ENCODE peak calls at places on chromosomes 16 and 17, in four cellular contexts. L is IMR-90, A is fibroblast of lung, Z is HAP-1. E is an unnamed sample.

GRCh38 chr16:81489547-81490267 is 45.1 kb downstream of the CMIP start:
- DNase-seq in L (no peak), A (no peak), Z (no peak), E (no peak)

GRCh38 chr16:28823291-28823718 is 506 bp downstream of the ATXN2L start:
- DNase-seq in L (no peak), A (no peak), Z (no peak), E (no peak)

GRCh38 chr17:74873874-74874614 is 1.2 kb upstream of the FDXR start:
- DNase-seq in L (no peak), A (no peak), Z (peak; percentile 13), E (no peak)

GRCh38 chr17:20263595-20263994 is 203.7 kb downstream of the LGALS9B start:
- DNase-seq in L (peak; percentile 61), A (peak; percentile 78), Z (peak; percentile 71), E (peak; percentile 45)

GRCh38 chr17:66714046-66715023 is 120.6 kb upstream of the CACNG5 start:
- DNase-seq in L (no peak), A (no peak), Z (no peak), E (no peak)

GRCh38 chr17:78759203-78759968 is 22.7 kb downstream of the CYTH1 start:
- DNase-seq in L (peak; percentile 43), A (peak; percentile 76), Z (peak; percentile 63), E (no peak)

GRCh38 chr17:55660171-55660886 is 62.3 kb downstream of the TMEM100 start:
- DNase-seq in L (no peak), A (peak; percentile 17), Z (no peak), E (no peak)

GRCh38 chr17:1511756-1512321 is 4.6 kb downstream of the INPP5K start:
- DNase-seq in L (no peak), A (no peak), Z (no peak), E (peak; percentile 54)

GRCh38 chr17:50171371-50172071 is 5.7 kb downstream of the SGCA start:
- DNase-seq in L (no peak), A (no peak), Z (no peak), E (no peak)
- H3K4me1 ChIP-seq in L (peaks cover 13% of the 10 kb centered on the region), A (peaks cover 22% of the 10 kb centered on the region), Z (no peaks in the 10 kb centered on the region), E (peaks cover 4% of the 10 kb centered on the region)

DNA sequence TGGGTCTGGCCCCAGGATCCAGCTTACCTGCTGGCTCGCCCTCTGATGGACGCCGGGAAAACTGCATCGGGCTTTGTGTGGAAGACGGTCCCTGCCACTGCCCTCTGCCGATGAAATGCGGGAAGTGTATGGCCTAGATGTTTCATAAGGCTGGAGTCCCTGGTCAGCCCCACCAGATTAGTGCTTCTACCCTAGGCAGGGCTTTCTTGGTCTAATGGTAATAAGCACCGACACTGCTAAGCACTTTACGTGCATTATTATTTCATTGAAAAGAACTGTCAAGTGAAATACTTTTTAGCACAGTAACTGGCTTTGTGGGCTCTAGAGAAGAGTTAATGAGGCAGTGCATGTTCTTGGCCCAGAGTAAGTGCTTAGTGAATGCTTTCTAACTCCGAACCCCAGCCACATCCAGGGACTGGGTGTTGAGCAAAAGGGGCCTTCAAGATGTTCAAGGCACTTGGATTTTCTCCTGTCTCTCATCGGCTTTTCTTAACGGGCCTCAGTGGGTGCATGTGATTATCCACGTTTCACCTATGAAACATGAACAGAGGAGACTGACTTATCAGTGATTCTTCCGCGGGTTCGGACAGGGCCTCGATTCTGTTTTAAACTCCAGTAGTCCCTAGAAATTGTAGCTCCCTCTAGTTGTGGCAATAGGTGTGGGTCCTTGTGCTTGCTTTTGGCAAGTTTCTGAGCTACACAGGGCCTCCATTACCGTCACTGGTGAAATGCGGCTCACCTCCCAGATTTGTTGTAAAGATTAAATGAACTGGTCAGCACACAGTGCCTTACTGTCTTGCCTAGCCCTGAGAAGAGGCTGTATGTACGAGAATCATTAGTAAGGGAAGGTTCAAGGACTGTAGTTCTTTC is 6.6 kb downstream of the TRAF4 start:
- DNase-seq in L (peak; percentile 90), A (peak; percentile 85), Z (peak; percentile 88), E (peak; percentile 84)
- H3K4me1 ChIP-seq in L (peaks cover 13% of the 10 kb centered on the region), A (peaks cover 9% of the 10 kb centered on the region), Z (peaks cover 7% of the 10 kb centered on the region), E (peaks cover 29% of the 10 kb centered on the region)

DNA sequence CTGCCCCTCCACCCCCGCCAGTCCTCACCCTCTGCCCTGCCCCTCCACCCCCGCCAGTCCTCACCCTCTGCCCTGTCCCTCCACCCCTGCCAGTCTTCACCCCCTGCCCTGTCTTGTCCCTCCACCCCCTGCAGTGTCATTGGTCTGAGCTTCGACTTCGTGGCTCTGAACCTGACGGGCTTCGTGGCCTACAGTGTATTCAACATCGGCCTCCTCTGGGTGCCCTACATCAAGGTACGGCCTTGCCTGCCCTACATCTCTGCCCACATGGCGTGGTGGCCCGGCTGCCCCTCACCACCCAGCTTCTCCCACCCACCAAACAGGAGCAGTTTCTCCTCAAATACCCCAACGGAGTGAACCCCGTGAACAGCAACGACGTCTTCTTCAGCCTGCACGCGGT is 12.0 kb downstream of the TAX1BP3 start:
- DNase-seq in L (no peak), A (no peak), Z (no peak), E (no peak)
- H3K4me1 ChIP-seq in L (peaks cover 8% of the 10 kb centered on the region), A (peaks cover 13% of the 10 kb centered on the region), Z (no peaks in the 10 kb centered on the region), E (peaks cover 14% of the 10 kb centered on the region)

DNA sequence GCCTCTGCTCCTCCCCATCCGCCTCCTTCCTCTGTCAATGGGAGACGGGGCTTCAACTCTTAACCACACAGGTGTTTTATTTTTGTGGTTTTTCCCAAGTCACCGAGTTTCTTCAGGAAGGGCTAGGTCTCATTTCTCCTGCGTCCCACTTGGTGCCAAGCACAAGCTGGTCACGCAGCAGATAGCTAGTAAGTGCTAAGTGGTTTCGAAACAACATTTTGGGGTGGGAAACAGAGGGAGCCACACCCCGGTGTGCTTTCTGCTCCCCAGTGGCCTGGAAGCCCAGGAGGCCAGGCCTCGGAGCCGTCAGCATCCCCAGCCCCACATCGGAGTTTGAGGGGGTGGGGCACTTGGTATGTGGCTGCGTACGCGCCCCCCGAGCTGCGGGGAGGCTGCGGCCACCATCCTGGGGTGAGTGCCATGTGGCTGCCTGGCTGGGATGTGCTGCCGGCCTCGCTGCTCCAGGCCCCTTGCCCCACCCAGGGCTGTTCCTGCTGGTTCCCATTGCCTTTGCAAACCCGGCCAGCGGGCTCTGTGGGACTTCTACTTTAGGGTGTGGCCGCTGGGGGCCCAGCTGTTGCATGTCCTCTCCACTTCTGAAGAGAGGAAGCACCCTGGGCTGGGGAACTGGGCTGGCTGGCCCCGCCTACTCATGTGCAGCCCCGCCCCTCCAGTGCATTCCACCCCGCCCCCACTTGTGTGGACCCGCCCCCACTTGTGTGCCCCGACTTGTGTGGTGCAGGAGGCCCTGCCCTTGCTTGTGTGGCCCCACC is 55.6 kb downstream of the BAIAP2 start:
- DNase-seq in L (no peak), A (no peak), Z (no peak), E (no peak)
- H3K4me1 ChIP-seq in L (peaks cover 12% of the 10 kb centered on the region), A (peaks cover 15% of the 10 kb centered on the region), Z (peaks cover 19% of the 10 kb centered on the region), E (peaks cover 66% of the 10 kb centered on the region)